ENCODE peak calls at places on chromosomes 4 and X, in eight cellular contexts. V, S, R, B, H, K, D and L are unnamed samples.

GRCh38 chrX:144494069-144494468 is 610.2 kb downstream of the UBE2NL start:
- DNase-seq in V (no peak), S (no peak), R (no peak), B (peak; percentile 43), H (no peak), K (no peak), D (no peak), L (no peak)

GRCh38 chrX:49042581-49043219 is 457 bp downstream of the TFE3 start:
- DNase-seq in V (no peak), S (no peak), R (no peak), B (no peak), H (no peak), K (peak; percentile 75), D (no peak), L (no peak)

GRCh38 chr4:63607186-63607872 is 801.9 kb downstream of the TECRL start:
- DNase-seq in V (no peak), S (no peak), R (no peak), B (peak; percentile 26), H (no peak), K (peak; percentile 63), D (no peak), L (no peak)

GRCh38 chr4:2246384-2247127 is 4.6 kb upstream of the HAUS3 start:
- DNase-seq in V (no peak), S (no peak), R (no peak), B (no peak), H (no peak), K (no peak), D (no peak), L (no peak)

GRCh38 chr4:54041916-54042315 is 22.5 kb downstream of the CHIC2 start:
- DNase-seq in V (no peak), S (no peak), R (no peak), B (no peak), H (no peak), K (no peak), D (no peak), L (no peak)

GRCh38 chr4:1290165-1290977 is 680 bp downstream of the MAEA start:
- DNase-seq in V (no peak), S (no peak), R (no peak), B (no peak), H (no peak), K (no peak), D (no peak), L (no peak)

GRCh38 chrX:19912-20571 is 261.1 kb upstream of the PLCXD1 start:
- DNase-seq in V (no peak), S (peak; percentile 1), R (no peak), B (no peak), H (no peak), K (no peak), D (no peak), L (no peak)

GRCh38 chr4:122621010-122621616 is at the start of gene IL21:
- DNase-seq in V (no peak), S (no peak), R (no peak), B (no peak), H (no peak), K (no peak), D (no peak), L (no peak)

GRCh38 chr4:151152033-151152432 is 52.6 kb downstream of the RPS3A start:
- DNase-seq in V (no peak), S (no peak), R (no peak), B (no peak), H (no peak), K (no peak), D (no peak), L (no peak)

GRCh38 chr4:147289181-147289580 is 191.7 kb upstream of the EDNRA start:
- DNase-seq in V (no peak), S (no peak), R (no peak), B (no peak), H (no peak), K (no peak), D (no peak), L (no peak)

GRCh38 chrX:12497832-12498591 is 293.2 kb upstream of the PRPS2 start:
- DNase-seq in V (no peak), S (no peak), R (no peak), B (no peak), H (peak; percentile 43), K (no peak), D (no peak), L (no peak)

GRCh38 chr4:48681856-48682255 is 98.2 kb downstream of the FRYL start:
- DNase-seq in V (no peak), S (peak; percentile 57), R (peak; percentile 12), B (no peak), H (no peak), K (no peak), D (peak; percentile 13), L (no peak)

GRCh38 chrX:1528186-1528883 is 8.7 kb downstream of the P2RY8 start:
- DNase-seq in V (no peak), S (no peak), R (no peak), B (no peak), H (no peak), K (no peak), D (no peak), L (no peak)

GRCh38 chrX:70754169-70754843 is 154.2 kb downstream of the TEX11 start:
- DNase-seq in V (no peak), S (no peak), R (no peak), B (no peak), H (no peak), K (no peak), D (no peak), L (no peak)

GRCh38 chrX:8730812-8731578 is 942 bp downstream of the ANOS1 start:
- DNase-seq in V (no peak), S (no peak), R (no peak), B (no peak), H (no peak), K (peak; percentile 73), D (no peak), L (no peak)

GRCh38 chrX:1658083-1658463 is 43.2 kb downstream of the ASMT start:
- DNase-seq in V (no peak), S (no peak), R (no peak), B (no peak), H (no peak), K (peak; percentile 39), D (no peak), L (peak; percentile 19)

GRCh38 chr4:8053688-8054449 is 104.7 kb downstream of the ABLIM2 start:
- DNase-seq in V (no peak), S (no peak), R (no peak), B (no peak), H (no peak), K (no peak), D (no peak), L (no peak)

GRCh38 chr4:113049421-113050355 is at the start of gene ANK2:
- DNase-seq in V (no peak), S (peak; percentile 36), R (peak; percentile 47), B (peak; percentile 31), H (no peak), K (no peak), D (no peak), L (no peak)

GRCh38 chr4:147678796-147679549 is 5.0 kb downstream of the PRMT9 start:
- DNase-seq in V (no peak), S (no peak), R (no peak), B (no peak), H (no peak), K (no peak), D (no peak), L (no peak)

GRCh38 chr4:134365852-134366251 is 164.3 kb upstream of the PABPC4L start:
- DNase-seq in V (peak; percentile 96), S (peak; percentile 17), R (peak; percentile 50), B (no peak), H (no peak), K (no peak), D (no peak), L (no peak)

GRCh38 chr4:84878090-84878489 is 88.4 kb downstream of the WDFY3 start:
- DNase-seq in V (peak; percentile 58), S (peak; percentile 74), R (peak; percentile 86), B (no peak), H (no peak), K (no peak), D (no peak), L (no peak)

GRCh38 chr4:119746951-119747350 is 118.3 kb upstream of the PDE5A start:
- DNase-seq in V (no peak), S (no peak), R (peak; percentile 26), B (no peak), H (no peak), K (no peak), D (no peak), L (no peak)

GRCh38 chr4:3329887-3330286 is 37.1 kb downstream of the RGS12 start:
- DNase-seq in V (no peak), S (no peak), R (no peak), B (no peak), H (no peak), K (no peak), D (no peak), L (no peak)

GRCh38 chrX:12814434-12814833 is 23.2 kb downstream of the PRPS2 start:
- DNase-seq in V (no peak), S (peak; percentile 41), R (no peak), B (no peak), H (peak; percentile 17), K (no peak), D (peak; percentile 12), L (no peak)

GRCh38 chr4:151921811-151922210 is 161.0 kb upstream of the GATB start:
- DNase-seq in V (peak; percentile 57), S (peak; percentile 20), R (peak; percentile 47), B (no peak), H (no peak), K (no peak), D (no peak), L (no peak)

GRCh38 chr4:8913121-8913857 is 41.6 kb upstream of the HMX1 start:
- DNase-seq in V (no peak), S (no peak), R (no peak), B (no peak), H (no peak), K (peak; percentile 19), D (no peak), L (no peak)

GRCh38 chr4:77821775-77822174 is 2.6 kb upstream of the CNOT6L start:
- DNase-seq in V (no peak), S (no peak), R (no peak), B (no peak), H (peak; percentile 15), K (no peak), D (peak; percentile 61), L (peak; percentile 1)

GRCh38 chr4:70704333-70705145 is 16.2 kb downstream of the UTP3 start:
- DNase-seq in V (no peak), S (peak; percentile 83), R (peak; percentile 61), B (peak; percentile 80), H (no peak), K (peak; percentile 93), D (peak; percentile 53), L (peak; percentile 21)